ENCODE peak calls at places on chromosomes 4 and X, in seven cellular contexts. F is HepG2, K is gastrocnemius medialis, M is A549, D is HCT116, Q is adrenal gland, T is sigmoid colon. H is an unnamed sample.

GRCh38 chrX:19758536-19758935 is 128.9 kb downstream of the SH3KBP1 start:
- DNase-seq in F (peak), K (no peak), M (no peak), D (no peak), Q (no peak), T (no peak), H (no peak)

GRCh38 chr4:71382125-71382524 is 43.3 kb downstream of the SLC4A4 start:
- DNase-seq in F (no peak), K (no peak), M (no peak), D (no peak), Q (no peak), T (no peak), H (no peak)

GRCh38 chrX:16445166-16445752 is 204.7 kb upstream of the S100G start:
- DNase-seq in F (peak), K (peak), M (peak), D (peak), Q (peak), T (no peak), H (no peak)

GRCh38 chrX:9349572-9350259 is 115.1 kb upstream of the TBL1X start:
- DNase-seq in F (no peak), K (no peak), M (no peak), D (no peak), Q (no peak), T (no peak), H (no peak)

GRCh38 chrX:129663171-129663570 is 8.4 kb upstream of the APLN start:
- DNase-seq in F (no peak), K (no peak), M (no peak), D (no peak), Q (no peak), T (no peak), H (no peak)

GRCh38 chr4:80446248-80446647 is 110.7 kb downstream of the CFAP299 start:
- DNase-seq in F (no peak), K (no peak), M (no peak), D (no peak), Q (no peak), T (no peak), H (no peak)

GRCh38 chr4:112127048-112127637 is 18.1 kb upstream of the FAM241A start:
- DNase-seq in F (no peak), K (no peak), M (no peak), D (no peak), Q (no peak), T (no peak), H (no peak)

GRCh38 chr4:105978684-105979296 is 83.5 kb downstream of the NPNT start:
- DNase-seq in F (no peak), K (no peak), M (no peak), D (no peak), Q (no peak), T (no peak), H (no peak)

GRCh38 chr4:86579941-86580340 is 14.2 kb upstream of the PTPN13 start:
- DNase-seq in F (no peak), K (no peak), M (no peak), D (no peak), Q (no peak), T (no peak), H (no peak)

GRCh38 chr4:7897811-7898210 is 41.9 kb downstream of the AFAP1 start:
- DNase-seq in F (no peak), K (no peak), M (no peak), D (no peak), Q (no peak), T (no peak), H (no peak)

GRCh38 chr4:153245775-153246174 is 41.5 kb downstream of the TRIM2 start:
- DNase-seq in F (no peak), K (no peak), M (no peak), D (no peak), Q (no peak), T (no peak), H (no peak)

GRCh38 chr4:1246901-1247810 is 1.8 kb downstream of the CTBP1 start:
- DNase-seq in F (no peak), K (peak), M (no peak), D (no peak), Q (peak), T (peak), H (peak)

GRCh38 chrX:150540965-150541364 is 27.5 kb upstream of the MTM1 start:
- DNase-seq in F (no peak), K (no peak), M (no peak), D (no peak), Q (no peak), T (no peak), H (no peak)

GRCh38 chrX:149467920-149468319 is 37.2 kb downstream of the IDS start:
- DNase-seq in F (no peak), K (no peak), M (no peak), D (no peak), Q (no peak), T (no peak), H (no peak)

GRCh38 chr4:1464581-1465171 is 58.4 kb upstream of the NKX1-1 start:
- DNase-seq in F (no peak), K (no peak), M (no peak), D (no peak), Q (no peak), T (no peak), H (no peak)

GRCh38 chr4:169573889-169574288 is 38.5 kb downstream of the NEK1 start:
- DNase-seq in F (no peak), K (no peak), M (no peak), D (no peak), Q (no peak), T (no peak), H (no peak)

GRCh38 chr4:74618659-74619058 is 173.7 kb downstream of the AREG start:
- DNase-seq in F (no peak), K (no peak), M (peak), D (no peak), Q (no peak), T (no peak), H (no peak)
- H3K27ac ChIP-seq in F (no peak), K (no peak), M (peak), D (peak), Q (no peak), T (no peak), H (no peak)

GRCh38 chr4:150583287-150584197 is 1.6 kb downstream of the MAB21L2 start:
- DNase-seq in F (no peak), K (peak), M (no peak), D (no peak), Q (peak), T (peak), H (no peak)
- TF ChIP-seq POLR2A in F (no peak), K (no peak), M (no peak), D (no peak), Q (no peak), T (no peak), H (no peak)

DNA sequence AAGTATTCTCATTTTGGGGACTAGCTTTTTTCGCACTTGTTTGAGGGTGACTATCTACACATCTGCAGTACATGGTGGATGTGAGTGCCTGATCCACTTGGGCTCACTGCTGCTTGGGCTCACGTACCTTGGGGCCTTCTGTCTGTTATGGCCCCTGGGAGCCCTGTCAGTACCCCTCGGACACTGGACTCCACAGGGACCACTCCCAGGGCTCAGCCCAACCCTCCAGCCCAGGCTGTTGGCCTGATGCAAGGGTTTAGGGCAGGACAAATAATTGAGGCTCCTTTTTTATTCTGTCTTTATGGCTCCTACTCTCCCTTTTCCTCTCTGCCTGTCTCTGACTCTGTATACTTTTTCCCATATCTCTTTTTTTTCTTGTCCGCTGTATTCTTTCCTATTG is 32.7 kb upstream of the MSN start:
- DNase-seq in F (no peak), K (no peak), M (no peak), D (no peak), Q (no peak), T (no peak), H (no peak)
- H3K27ac ChIP-seq in F (no peak), K (peak), M (no peak), D (no peak), Q (peak), T (peak), H (peak)

DNA sequence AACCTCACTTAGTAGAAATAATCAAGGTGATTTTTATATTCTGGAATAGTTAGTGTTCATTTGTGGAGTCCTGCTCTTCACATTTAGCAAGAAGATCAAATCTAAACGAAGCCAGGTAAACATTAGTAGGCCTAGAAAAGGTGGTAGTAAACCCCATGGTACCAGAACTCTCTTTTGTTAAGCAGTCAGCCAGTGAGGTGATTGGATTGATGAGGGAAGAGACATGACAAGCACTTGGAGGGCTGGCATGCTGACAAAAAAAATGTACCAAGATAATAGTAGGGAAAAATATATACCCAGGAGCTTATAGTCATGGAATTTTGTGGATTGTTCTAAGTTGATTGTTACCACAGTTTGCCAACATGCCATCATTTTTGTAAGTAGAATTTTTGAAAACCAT is 163.8 kb downstream of the BANK1 start:
- DNase-seq in F (no peak), K (no peak), M (peak), D (no peak), Q (no peak), T (no peak), H (no peak)
- TF ChIP-seq POLR2A in F (no peak), K (no peak), M (no peak), D (no peak), Q (no peak), T (no peak), H (no peak)

DNA sequence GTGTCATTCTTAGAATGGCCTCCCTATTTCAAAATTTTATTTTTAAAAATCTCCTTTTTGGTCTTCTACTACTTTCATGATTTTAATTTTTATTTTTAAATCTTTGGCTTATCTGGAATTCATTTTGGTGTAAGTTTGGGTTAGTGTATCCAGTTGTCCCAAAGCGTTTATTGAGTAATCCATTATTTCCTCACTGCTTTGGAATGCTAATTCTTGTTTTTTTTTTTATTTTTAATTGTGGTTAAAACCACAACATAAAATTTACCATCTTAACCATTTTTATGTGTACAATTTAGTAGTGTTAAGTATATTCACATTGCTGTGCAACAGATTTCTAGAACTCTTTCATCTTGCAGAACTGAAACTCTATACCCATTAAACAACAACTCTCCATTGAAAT is 8.7 kb downstream of the CITED1 start:
- DNase-seq in F (no peak), K (no peak), M (no peak), D (no peak), Q (no peak), T (no peak), H (no peak)
- H3K27ac ChIP-seq in F (no peak), K (no peak), M (no peak), D (no peak), Q (no peak), T (no peak), H (no peak)

GRCh38 chr4:10182446-10183424 is 66.1 kb upstream of the WDR1 start:
- DNase-seq in F (no peak), K (no peak), M (no peak), D (no peak), Q (no peak), T (no peak), H (no peak)
- TF ChIP-seq POLR2A in F (no peak), K (no peak), M (no peak), D (no peak), Q (no peak), T (no peak), H (no peak)

H was measured in ovary.